ENCODE peak calls at places on chromosomes 6 and 20, in four cellular contexts. I, Y, F and Z are unnamed samples.

GRCh38 chr20:37727247-37727956 is 33.6 kb downstream of the CTNNBL1 start:
- DNase-seq in I (no peak), F (no peak), Y (no peak), Z (peak; percentile 74)

GRCh38 chr6:33723576-33724085 is 12.1 kb upstream of the UQCC2 start:
- DNase-seq in Y (no peak), F (no peak), I (no peak), Z (no peak)

GRCh38 chr6:10170816-10171215 is 244.1 kb downstream of the TFAP2A start:
- DNase-seq in Y (no peak), F (no peak), I (no peak), Z (no peak)

GRCh38 chr6:45532626-45533258 is 155.0 kb upstream of the SUPT3H start:
- DNase-seq in I (no peak), F (no peak), Y (no peak), Z (no peak)

GRCh38 chr20:3616250-3616649 is 46.9 kb downstream of the GFRA4 start:
- DNase-seq in F (no peak), Y (no peak), I (no peak), Z (no peak)

GRCh38 chr6:109019911-109020310 is 74.7 kb downstream of the SESN1 start:
- DNase-seq in Y (no peak), I (no peak), F (no peak), Z (no peak)

GRCh38 chr20:53253668-53254067 is 281.5 kb downstream of the TSHZ2 start:
- DNase-seq in F (no peak), Y (no peak), I (no peak), Z (no peak)

GRCh38 chr6:106163446-106163965 is 77.4 kb downstream of the PRDM1 start:
- DNase-seq in I (no peak), F (peak; percentile 69), Y (no peak), Z (no peak)

GRCh38 chr20:5688431-5688972 is 61.7 kb upstream of the SHLD1 start:
- DNase-seq in Y (no peak), F (no peak), I (no peak), Z (no peak)

GRCh38 chr6:166351715-166352285 is 9.5 kb upstream of the SFT2D1 start:
- DNase-seq in F (peak; percentile 75), I (no peak), Y (no peak), Z (peak; percentile 21)

GRCh38 chr6:159084493-159085091 is 39.8 kb upstream of the TAGAP start:
- DNase-seq in Y (no peak), I (no peak), F (no peak), Z (no peak)

GRCh38 chr6:444653-445275 is 53.2 kb downstream of the IRF4 start:
- DNase-seq in F (no peak), Y (no peak), I (no peak), Z (no peak)

GRCh38 chr6:5398530-5398929 is 137.2 kb downstream of the FARS2 start:
- DNase-seq in F (no peak), I (peak; percentile 25), Y (peak; percentile 39), Z (peak; percentile 35)
- TF ChIP-seq PBX3 in F (no peak), I (no peak), Y (no peak), Z (no peak)

GRCh38 chr20:9817654-9818053 is 21.2 kb downstream of the PAK5 start:
- DNase-seq in F (no peak), I (no peak), Y (no peak), Z (no peak)
- TF ChIP-seq PBX3 in F (no peak), I (no peak), Y (no peak), Z (no peak)

GRCh38 chr6:53795702-53796450 is 1.1 kb downstream of the LRRC1 start:
- DNase-seq in F (no peak), I (peak; percentile 30), Y (no peak), Z (peak; percentile 29)

GRCh38 chr6:53796451-53796780 is 1.6 kb downstream of the LRRC1 start:
- DNase-seq in Y (no peak), I (no peak), F (no peak), Z (peak; percentile 48)

GRCh38 chr6:53797304-53797703 is 2.5 kb downstream of the LRRC1 start:
- DNase-seq in I (no peak), Y (no peak), F (no peak), Z (no peak)

GRCh38 chr6:53795254-53795701 is 473 bp downstream of the LRRC1 start:
- DNase-seq in I (no peak), F (no peak), Y (no peak), Z (no peak)

GRCh38 chr6:53796791-53797190 is 2.0 kb downstream of the LRRC1 start:
- DNase-seq in Y (no peak), I (no peak), F (no peak), Z (no peak)
- TF ChIP-seq PBX3 in Y (no peak), I (no peak), F (no peak), Z (no peak)

GRCh38 chr20:18907353-18907752 is 93.8 kb downstream of the SCP2D1 start:
- DNase-seq in F (no peak), I (no peak), Y (no peak), Z (no peak)

GRCh38 chr20:18906046-18906445 is 92.5 kb downstream of the SCP2D1 start:
- DNase-seq in F (no peak), Y (no peak), I (no peak), Z (no peak)

GRCh38 chr20:18904192-18904591 is 90.6 kb downstream of the SCP2D1 start:
- DNase-seq in I (no peak), F (no peak), Y (peak; percentile 17), Z (no peak)

GRCh38 chr20:18904624-18905023 is 91.0 kb downstream of the SCP2D1 start:
- DNase-seq in F (no peak), I (no peak), Y (peak; percentile 32), Z (no peak)

DNA sequence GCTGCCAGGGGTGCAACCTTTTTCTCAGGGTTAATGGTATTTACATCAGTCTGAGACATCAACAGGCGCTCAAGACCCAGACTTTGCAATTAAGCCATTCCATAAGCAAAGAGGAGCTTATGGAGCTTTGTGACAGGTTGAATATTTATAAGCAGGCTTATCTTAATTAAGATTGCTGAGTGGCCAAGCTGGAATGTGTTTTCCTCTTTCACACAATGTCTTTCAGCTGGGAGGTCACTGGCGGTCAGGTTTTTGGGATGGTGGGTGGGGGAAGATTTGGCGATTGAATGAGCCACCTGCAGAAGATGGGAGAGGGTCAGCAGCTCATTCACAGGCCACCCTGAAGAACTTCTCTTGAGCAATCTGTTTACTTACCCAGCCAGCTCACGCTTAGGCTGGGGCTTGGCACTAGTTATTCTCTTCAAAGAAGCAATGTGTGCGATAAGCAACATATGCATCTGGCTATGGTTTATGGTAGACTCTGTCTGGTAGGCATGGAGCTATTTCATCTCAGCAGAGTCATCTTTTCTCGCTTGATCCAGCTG is 88.7 kb downstream of the SCP2D1 start:
- DNase-seq in I (no peak), Y (no peak), F (no peak), Z (no peak)
- TF ChIP-seq PBX3 in I (no peak), Y (no peak), F (no peak), Z (no peak)

GRCh38 chr6:127073222-127073621 is 45.2 kb upstream of the RSPO3 start:
- DNase-seq in I (no peak), F (no peak), Y (no peak), Z (no peak)

DNA sequence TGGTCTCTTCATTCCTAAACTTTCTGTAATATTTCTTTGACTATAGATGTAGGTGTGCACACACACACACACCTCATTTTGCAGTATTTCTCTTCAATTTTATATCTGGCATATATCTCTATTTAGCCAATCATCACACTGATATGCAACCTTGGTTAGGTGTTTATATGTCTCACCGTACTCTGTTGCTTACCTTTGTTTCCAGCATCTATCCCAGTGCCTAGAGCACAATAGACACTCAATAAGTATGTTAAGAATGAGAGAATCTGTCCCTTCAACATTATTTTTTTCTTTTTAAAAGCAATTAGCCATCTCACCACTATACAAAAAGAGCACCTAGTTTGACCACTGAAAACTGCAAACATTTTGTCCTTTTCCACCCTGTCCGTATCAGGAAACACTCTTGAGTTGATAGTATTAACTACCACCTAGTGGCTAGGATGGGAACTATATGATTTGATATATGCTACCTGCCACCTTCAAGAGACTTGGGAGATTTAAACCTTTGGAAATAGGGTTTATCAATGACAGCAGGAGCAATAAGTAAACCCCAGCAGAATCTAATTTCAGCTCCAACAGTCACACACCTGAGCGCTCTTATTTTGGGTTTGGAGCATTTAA is 48.7 kb upstream of the RSPO3 start:
- DNase-seq in I (peak; percentile 8), Y (peak; percentile 47), F (no peak), Z (peak; percentile 39)
- TF ChIP-seq PBX3 in I (no peak), Y (no peak), F (no peak), Z (no peak)

GRCh38 chr6:53437557-53438202 is 88.9 kb upstream of the ELOVL5 start:
- DNase-seq in Y (peak; percentile 73), I (peak; percentile 24), F (peak; percentile 27), Z (peak; percentile 71)
- TF ChIP-seq PBX3 in Y (no peak), I (no peak), F (no peak), Z (no peak)

DNA sequence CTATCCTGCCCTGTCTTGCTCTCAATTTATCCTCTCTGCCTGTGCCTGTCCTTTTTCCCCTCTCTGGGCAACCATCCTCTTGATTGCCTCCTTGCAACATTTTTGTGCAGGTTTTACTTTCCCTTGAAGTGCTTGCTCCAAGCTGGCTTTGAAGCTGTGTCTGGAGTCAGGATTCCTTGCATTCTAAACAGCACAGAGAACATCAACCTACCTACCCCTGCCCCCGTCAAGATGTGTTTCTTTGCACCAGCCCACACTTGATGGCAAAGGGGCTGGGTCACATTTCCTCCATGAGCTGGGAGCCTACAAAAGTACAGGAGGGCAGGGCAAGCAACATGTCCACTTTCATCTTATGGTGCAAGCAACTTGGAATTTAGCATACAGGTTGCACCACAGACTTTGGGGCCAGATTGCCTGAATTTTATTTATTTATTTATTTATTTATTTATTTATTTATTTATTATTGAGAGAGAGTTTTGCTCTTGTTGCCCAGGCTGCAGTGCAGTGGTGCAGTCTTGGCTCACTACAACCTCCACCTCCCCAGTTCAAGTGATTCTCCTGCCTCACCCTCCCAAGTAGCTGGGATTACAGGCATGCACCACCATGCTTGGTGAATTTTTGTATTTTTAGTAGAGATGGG is 206.3 kb downstream of the COL19A1 start:
- DNase-seq in F (no peak), I (no peak), Y (no peak), Z (no peak)
- TF ChIP-seq PBX3 in F (no peak), I (no peak), Y (no peak), Z (no peak)